ENCODE peak calls at places on chromosome 17, in four cellular contexts. T, Y, F and K are unnamed samples.

GRCh38 chr17:45043268-45043681 is 8.2 kb downstream of the DCAKD start:
- DNase-seq in T (no peak), Y (peak), F (peak), K (no peak)

GRCh38 chr17:77228224-77229215 is 87.8 kb downstream of the SEC14L1 start:
- DNase-seq in T (no peak), Y (no peak), F (no peak), K (no peak)

GRCh38 chr17:30345527-30346075 is 11.7 kb upstream of the TMIGD1 start:
- DNase-seq in T (no peak), Y (no peak), F (peak), K (peak)

GRCh38 chr17:74117999-74118421 is 85.5 kb upstream of the RPL38 start:
- DNase-seq in T (no peak), Y (no peak), F (no peak), K (no peak)

GRCh38 chr17:9401434-9401833 is 174.2 kb downstream of the STX8 start:
- DNase-seq in T (no peak), Y (no peak), F (peak), K (peak)

GRCh38 chr17:17269926-17270773 is 10.9 kb downstream of the COPS3 start:
- DNase-seq in T (no peak), Y (no peak), F (no peak), K (no peak)

GRCh38 chr17:82865274-82865673 is 25.5 kb upstream of the ZNF750 start:
- DNase-seq in T (no peak), Y (no peak), F (no peak), K (no peak)

GRCh38 chr17:82947051-82947991 is 107.5 kb upstream of the ZNF750 start:
- DNase-seq in T (no peak), Y (no peak), F (no peak), K (no peak)